ENCODE peak calls at places on chromosomes 2 and 18, in nine cellular contexts. W is K562, Z is sigmoid colon, M is heart left ventricle, N is A549, K is uterus, Q is transverse colon, F is body of pancreas, E is IMR-90. L is an unnamed sample.

GRCh38 chr2:143259368-143259958 is 130.2 kb downstream of the ARHGAP15 start:
- DNase-seq in W (peak), Z (peak), M (peak), N (peak), K (peak), Q (peak), F (peak), E (peak), L (peak)

GRCh38 chr18:22168360-22168921 is 948 bp upstream of the GATA6 start:
- DNase-seq in W (peak), Z (no peak), M (peak), N (peak), K (peak), Q (peak), F (peak), E (no peak), L (peak)

GRCh38 chr2:240918258-240919091 is 12.3 kb downstream of the CROCC2 start:
- DNase-seq in W (no peak), Z (peak), M (peak), N (no peak), K (peak), Q (peak), F (peak), E (no peak), L (peak)

GRCh38 chr2:109391243-109391642 is 222.5 kb downstream of the SEPTIN10 start:
- DNase-seq in W (no peak), Z (no peak), M (no peak), N (no peak), K (no peak), Q (no peak), F (no peak), E (no peak), L (no peak)

GRCh38 chr2:231489990-231490389 is 25.7 kb upstream of the NCL start:
- DNase-seq in W (no peak), Z (no peak), M (no peak), N (peak), K (no peak), Q (peak), F (peak), E (no peak), L (peak)

GRCh38 chr2:151827564-151828142 is 568 bp downstream of the ARL5A start:
- DNase-seq in W (peak), Z (peak), M (no peak), N (peak), K (peak), Q (peak), F (peak), E (peak), L (peak)

GRCh38 chr18:33821503-33821902 is 243.5 kb downstream of the ASXL3 start:
- DNase-seq in W (no peak), Z (no peak), M (no peak), N (no peak), K (no peak), Q (no peak), F (no peak), E (peak), L (no peak)

GRCh38 chr2:3706892-3707291 is 3.5 kb downstream of the DCDC2C start:
- DNase-seq in W (no peak), Z (no peak), M (no peak), N (no peak), K (no peak), Q (no peak), F (no peak), E (no peak), L (no peak)

GRCh38 chr18:48732767-48733424 is 194.1 kb downstream of the CTIF start:
- DNase-seq in W (peak), Z (no peak), M (no peak), N (no peak), K (no peak), Q (no peak), F (no peak), E (no peak), L (no peak)

GRCh38 chr2:9108210-9108967 is 98.2 kb upstream of the ASAP2 start:
- DNase-seq in W (no peak), Z (no peak), M (no peak), N (no peak), K (no peak), Q (no peak), F (no peak), E (peak), L (no peak)

GRCh38 chr2:225493420-225494099 is 94.0 kb downstream of the NYAP2 start:
- DNase-seq in W (no peak), Z (no peak), M (no peak), N (no peak), K (no peak), Q (no peak), F (no peak), E (no peak), L (no peak)

GRCh38 chr2:153077311-153077710 is 358.9 kb downstream of the ARL6IP6 start:
- DNase-seq in W (no peak), Z (no peak), M (no peak), N (no peak), K (no peak), Q (no peak), F (no peak), E (no peak), L (no peak)

GRCh38 chr2:74391209-74391579 is 11.1 kb upstream of the DCTN1 start:
- DNase-seq in W (no peak), Z (no peak), M (no peak), N (no peak), K (no peak), Q (no peak), F (no peak), E (peak), L (peak)

GRCh38 chr2:205273627-205274026 is 408.7 kb upstream of the NRP2 start:
- DNase-seq in W (no peak), Z (no peak), M (no peak), N (peak), K (no peak), Q (no peak), F (no peak), E (no peak), L (no peak)

GRCh38 chr2:135091681-135092080 is 39.6 kb downstream of the RAB3GAP1 start:
- DNase-seq in W (no peak), Z (no peak), M (no peak), N (no peak), K (no peak), Q (no peak), F (no peak), E (no peak), L (no peak)

GRCh38 chr2:233059797-233060499 is at the start of gene INPP5D:
- DNase-seq in W (no peak), Z (peak), M (peak), N (no peak), K (no peak), Q (peak), F (peak), E (no peak), L (peak)

GRCh38 chr2:19114754-19115231 is 243.6 kb downstream of the OSR1 start:
- DNase-seq in W (no peak), Z (no peak), M (peak), N (no peak), K (no peak), Q (no peak), F (no peak), E (no peak), L (no peak)

GRCh38 chr2:167187910-167188595 is 299.8 kb downstream of the XIRP2 start:
- DNase-seq in W (no peak), Z (no peak), M (no peak), N (no peak), K (no peak), Q (no peak), F (no peak), E (no peak), L (no peak)

GRCh38 chr2:167188596-167188967 is 300.3 kb downstream of the XIRP2 start:
- DNase-seq in W (no peak), Z (no peak), M (no peak), N (no peak), K (no peak), Q (no peak), F (peak), E (no peak), L (no peak)

GRCh38 chr2:167190053-167190452 is 301.8 kb downstream of the XIRP2 start:
- DNase-seq in W (no peak), Z (no peak), M (peak), N (no peak), K (no peak), Q (no peak), F (peak), E (no peak), L (no peak)

GRCh38 chr2:167186465-167186864 is 298.2 kb downstream of the XIRP2 start:
- DNase-seq in W (no peak), Z (no peak), M (no peak), N (no peak), K (no peak), Q (no peak), F (no peak), E (no peak), L (no peak)

GRCh38 chr2:167187049-167187727 is 298.9 kb downstream of the XIRP2 start:
- DNase-seq in W (no peak), Z (no peak), M (peak), N (no peak), K (no peak), Q (no peak), F (no peak), E (no peak), L (no peak)
- TF ChIP-seq POLR2A in W (no peak), Z (no peak), M (no peak), N (no peak), K (no peak), Q (no peak), F (no peak), E (no peak), L (no peak)

DNA sequence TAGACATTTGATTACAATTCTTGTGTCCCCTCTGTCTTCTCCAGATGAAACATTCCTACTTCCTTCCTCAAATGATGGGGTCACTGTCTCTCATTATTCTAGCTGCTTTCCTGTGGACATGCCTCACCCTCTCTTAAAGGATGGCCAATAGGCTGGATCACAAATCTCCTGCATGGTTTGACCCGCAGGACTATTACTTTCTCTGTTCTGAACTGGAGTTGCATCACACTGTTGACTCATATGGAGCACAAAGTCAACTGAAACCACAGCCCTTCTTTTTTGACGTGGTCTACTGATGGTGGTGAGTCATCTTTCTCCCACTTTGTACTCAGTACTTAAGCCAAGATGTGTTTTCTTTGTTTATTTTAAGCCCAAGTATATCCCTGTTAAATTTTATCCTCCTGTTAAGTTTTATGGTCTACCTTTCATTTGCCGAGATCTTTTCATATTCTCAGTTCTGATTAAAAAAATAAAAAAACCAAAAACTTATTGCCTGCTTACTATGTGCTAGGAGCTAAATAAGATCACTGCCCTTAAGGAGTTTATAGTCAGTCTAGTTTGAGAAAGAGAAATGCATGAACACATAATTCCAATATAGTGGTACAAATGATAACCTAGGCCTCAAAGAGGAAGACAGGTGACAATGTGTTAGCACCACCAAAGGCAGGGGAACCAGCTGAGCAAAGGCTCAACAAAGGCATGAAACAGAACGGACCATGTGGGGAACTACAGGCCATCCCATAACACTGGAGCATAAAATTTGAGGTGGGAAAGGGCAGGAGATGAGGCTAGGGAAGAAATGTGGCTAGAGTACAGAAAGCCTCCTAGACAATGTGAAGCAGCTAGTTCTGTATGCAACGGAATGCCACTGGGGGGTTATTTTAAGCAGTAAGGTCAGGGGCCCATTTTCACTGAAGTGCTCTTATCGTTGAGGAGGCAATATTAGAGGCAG is 67.6 kb upstream of the ZFP36L2 start:
- DNase-seq in W (peak), Z (peak), M (no peak), N (peak), K (peak), Q (no peak), F (no peak), E (peak), L (peak)
- H3K4me3 ChIP-seq in W (no peak), Z (no peak), M (no peak), N (peak), K (no peak), Q (no peak), F (no peak), E (no peak), L (no peak)

DNA sequence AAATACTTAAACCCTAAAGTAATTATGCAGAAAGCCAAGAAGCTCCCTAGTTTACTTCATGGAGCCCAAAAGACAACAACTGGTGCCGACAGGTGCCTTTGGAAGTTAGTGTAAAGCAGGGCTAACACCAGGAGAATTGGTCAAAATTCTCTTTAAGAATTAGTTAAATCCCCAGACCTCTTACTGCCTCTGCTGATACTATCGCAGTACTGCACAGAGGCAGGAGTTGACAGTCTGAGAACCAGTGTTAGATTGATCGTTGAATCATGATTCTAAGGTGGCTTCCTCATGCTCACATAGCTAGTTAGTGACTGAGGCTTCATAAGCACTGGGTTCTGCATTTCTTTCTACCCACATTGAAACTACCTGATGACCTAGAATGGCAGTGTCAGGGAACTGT is 445.0 kb downstream of the XIRP2 start:
- DNase-seq in W (no peak), Z (no peak), M (no peak), N (no peak), K (no peak), Q (no peak), F (no peak), E (peak), L (no peak)
- H3K27ac ChIP-seq in W (no peak), Z (no peak), M (no peak), N (no peak), K (no peak), Q (peak), F (no peak), E (no peak), L (no peak)

GRCh38 chr2:42788-43187 is 3.5 kb downstream of the FAM110C start:
- DNase-seq in W (no peak), Z (no peak), M (no peak), N (no peak), K (no peak), Q (peak), F (peak), E (no peak), L (no peak)
- TF ChIP-seq POLR2A in W (no peak), Z (no peak), M (no peak), N (no peak), K (no peak), Q (no peak), F (no peak), E (no peak), L (no peak)

GRCh38 chr2:53594586-53594918 is 173.1 kb upstream of the CHAC2 start:
- DNase-seq in W (no peak), Z (no peak), M (no peak), N (no peak), K (no peak), Q (no peak), F (no peak), E (no peak), L (no peak)
- H3K4me3 ChIP-seq in W (no peak), Z (no peak), M (no peak), N (no peak), K (no peak), Q (no peak), F (no peak), E (no peak), L (no peak)